ENCODE peak calls at places on chromosomes 3 and 15, in seven cellular contexts. F, C, O, A, Q, S and Z are unnamed samples.

GRCh38 chr15:89023311-89023961 is 64.8 kb upstream of the ABHD2 start:
- DNase-seq in F (no peak), S (peak), A (no peak), C (no peak), Q (no peak), O (no peak), Z (no peak)

GRCh38 chr15:99955181-99955525 is 221.9 kb upstream of the LYSMD4 start:
- DNase-seq in F (no peak), S (peak), C (no peak), A (no peak), O (no peak), Q (no peak), Z (no peak)

GRCh38 chr15:31276596-31277298 is 49.9 kb upstream of the KLF13 start:
- DNase-seq in C (no peak), F (no peak), O (no peak), A (no peak), S (no peak), Q (no peak), Z (no peak)

GRCh38 chr3:120506076-120506827 is 55.5 kb upstream of the FSTL1 start:
- DNase-seq in C (no peak), Q (no peak), A (no peak), S (peak), F (peak), O (no peak), Z (no peak)

GRCh38 chr15:47439870-47440155 is 277.5 kb upstream of the SEMA6D start:
- DNase-seq in A (no peak), C (no peak), F (no peak), Q (peak), O (no peak), S (peak), Z (no peak)

GRCh38 chr15:58839485-58839884 is 68.4 kb downstream of the MINDY2 start:
- DNase-seq in S (no peak), A (no peak), C (peak), F (peak), Q (no peak), O (no peak), Z (no peak)

GRCh38 chr3:193890036-193890897 is 245.7 kb upstream of the HES1 start:
- DNase-seq in S (no peak), Q (no peak), A (no peak), O (no peak), F (no peak), C (no peak), Z (no peak)

GRCh38 chr3:9352917-9353823 is 9.7 kb upstream of the THUMPD3 start:
- DNase-seq in C (peak), S (peak), A (no peak), F (peak), Q (peak), O (peak), Z (peak)

GRCh38 chr3:168803536-168803935 is 707.8 kb upstream of the GOLIM4 start:
- DNase-seq in Q (no peak), A (no peak), C (no peak), O (no peak), F (no peak), S (peak), Z (no peak)